ENCODE peak calls at places on chromosomes 7 and 10, in ten cellular contexts. Q, I, K, U, Z, A, H, G, T and B are unnamed samples.

GRCh38 chr7:42076870-42077269 is 160.1 kb downstream of the GLI3 start:
- DNase-seq in Q (no peak), I (no peak), K (no peak), U (no peak), Z (no peak), A (no peak), H (no peak), G (no peak), T (no peak), B (no peak)

GRCh38 chr7:119197872-119198527 is 973.5 kb downstream of the ANKRD7 start:
- DNase-seq in Q (peak), I (peak), K (peak), U (no peak), Z (peak), A (no peak), H (peak), G (peak), T (peak), B (peak)

GRCh38 chr10:23171232-23171876 is 20.8 kb upstream of the PTF1A start:
- DNase-seq in Q (peak), I (peak), K (peak), U (no peak), Z (peak), A (no peak), H (peak), G (peak), T (no peak), B (no peak)

GRCh38 chr7:69657331-69657730 is 59.1 kb downstream of the AUTS2 start:
- DNase-seq in Q (no peak), I (no peak), K (no peak), U (no peak), Z (no peak), A (no peak), H (no peak), G (no peak), T (no peak), B (no peak)

GRCh38 chr7:30521532-30521931 is 16.9 kb upstream of the GGCT start:
- DNase-seq in Q (peak), I (no peak), K (peak), U (peak), Z (peak), A (peak), H (no peak), G (no peak), T (no peak), B (no peak)

GRCh38 chr7:85130702-85131101 is 56.2 kb downstream of the SEMA3D start:
- DNase-seq in Q (no peak), I (no peak), K (no peak), U (no peak), Z (no peak), A (no peak), H (no peak), G (no peak), T (no peak), B (no peak)

GRCh38 chr7:151940048-151940845 is 16.0 kb upstream of the GALNTL5 start:
- DNase-seq in Q (peak), I (peak), K (peak), U (no peak), Z (peak), A (peak), H (no peak), G (peak), T (peak), B (peak)

GRCh38 chr7:17307969-17308648 is 9.7 kb downstream of the AHR start:
- DNase-seq in Q (no peak), I (no peak), K (no peak), U (no peak), Z (no peak), A (no peak), H (no peak), G (no peak), T (no peak), B (no peak)

GRCh38 chr10:125125951-125126735 is 34.2 kb downstream of the CTBP2 start:
- DNase-seq in Q (no peak), I (no peak), K (no peak), U (peak), Z (no peak), A (no peak), H (no peak), G (no peak), T (no peak), B (no peak)

GRCh38 chr10:97355571-97355975 is 21.0 kb upstream of the FRAT2 start:
- DNase-seq in Q (no peak), I (no peak), K (no peak), U (no peak), Z (peak), A (no peak), H (peak), G (peak), T (no peak), B (no peak)

DNA sequence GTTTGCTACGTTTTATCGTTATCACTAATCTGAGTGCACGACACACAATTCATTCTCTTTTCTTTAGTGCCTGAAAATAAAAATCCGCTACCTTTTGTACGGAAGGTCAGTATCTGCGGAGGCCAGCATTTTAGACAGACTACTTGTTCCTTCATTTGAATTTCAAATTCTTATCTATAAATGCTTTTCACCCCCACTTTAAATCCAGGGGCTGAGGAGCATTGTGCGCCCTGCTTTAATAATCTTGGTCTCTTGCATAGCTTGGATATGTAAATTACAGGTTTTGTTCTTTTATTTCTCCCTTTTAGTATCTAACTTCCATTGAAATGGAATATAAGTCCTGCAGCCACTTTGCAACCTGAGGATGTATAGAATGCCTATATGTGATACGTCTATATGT is 44.7 kb downstream of the NRP1 start:
- DNase-seq in Q (no peak), I (no peak), K (no peak), U (no peak), Z (no peak), A (no peak), H (no peak), G (no peak), T (no peak), B (no peak)
- H3K4me3 ChIP-seq in Q (no peak), I (no peak), K (no peak), U (no peak), Z (no peak), A (no peak), H (no peak), G (no peak), T (no peak), B (no peak)

GRCh38 chr10:35608317-35608672 is 3.2 kb downstream of the GJD4 start:
- DNase-seq in Q (no peak), I (no peak), K (no peak), U (no peak), Z (no peak), A (no peak), H (no peak), G (no peak), T (no peak), B (no peak)
- H3K4me3 ChIP-seq in Q (peak), I (peak), K (no peak), U (no peak), Z (peak), A (peak), H (no peak), G (peak), T (no peak), B (peak)

GRCh38 chr7:35250941-35251340 is 3.0 kb downstream of the TBX20 start:
- DNase-seq in Q (no peak), I (no peak), K (no peak), U (no peak), Z (no peak), A (no peak), H (no peak), G (no peak), T (no peak), B (no peak)

GRCh38 chr7:35250452-35250851 is 3.4 kb downstream of the TBX20 start:
- DNase-seq in Q (no peak), I (no peak), K (no peak), U (no peak), Z (no peak), A (no peak), H (no peak), G (no peak), T (no peak), B (no peak)

GRCh38 chr7:35249537-35249907 is 4.4 kb downstream of the TBX20 start:
- DNase-seq in Q (no peak), I (no peak), K (no peak), U (no peak), Z (no peak), A (no peak), H (no peak), G (no peak), T (no peak), B (peak)

GRCh38 chr7:35246819-35247218 is 7.1 kb downstream of the TBX20 start:
- DNase-seq in Q (no peak), I (no peak), K (no peak), U (no peak), Z (no peak), A (no peak), H (no peak), G (no peak), T (no peak), B (no peak)

DNA sequence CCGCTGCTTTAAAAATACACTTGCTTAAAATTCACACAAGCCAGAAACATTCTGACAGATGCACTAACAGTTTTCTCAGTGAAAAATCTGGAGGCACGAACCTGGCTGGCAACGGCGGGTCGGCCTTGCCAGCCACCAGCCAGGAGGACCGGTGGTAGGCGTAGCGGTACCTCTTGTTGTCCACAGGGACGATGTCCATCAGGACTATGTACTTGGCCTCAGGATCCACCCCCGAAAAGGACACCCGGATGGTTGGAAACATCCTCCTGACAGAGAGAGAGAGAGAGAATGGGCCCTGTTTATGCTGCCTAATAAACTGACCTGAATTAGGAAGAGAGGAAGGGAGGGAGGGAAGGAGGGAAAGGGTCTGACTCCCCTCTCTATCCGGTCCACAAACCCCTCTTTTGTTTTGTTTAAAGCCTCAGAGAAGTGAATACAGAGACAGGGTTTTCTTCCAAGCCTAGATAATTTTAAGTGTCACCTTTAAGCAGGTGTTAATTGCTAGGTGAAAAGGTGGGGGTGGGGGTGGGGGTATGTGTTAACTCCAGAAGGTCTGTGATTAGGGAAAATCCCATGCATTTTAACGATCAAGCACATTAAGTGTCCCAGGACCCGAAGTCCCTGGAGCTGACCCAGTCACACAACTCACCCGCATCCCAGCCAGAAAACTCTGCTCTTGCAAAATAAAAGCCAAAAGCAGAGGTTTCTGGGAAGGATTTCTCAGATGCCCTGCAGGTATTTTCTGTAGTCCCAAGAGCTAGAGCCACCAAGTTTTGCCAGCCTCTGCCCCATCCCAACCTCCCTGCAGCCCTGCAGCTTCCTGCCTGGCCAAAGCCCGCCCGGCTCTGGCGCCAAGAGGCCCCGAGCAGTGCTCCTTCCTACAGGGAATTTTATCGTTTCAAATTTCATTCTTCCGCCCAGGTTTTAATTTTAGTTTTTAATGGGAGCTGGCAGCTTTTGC is 5.0 kb downstream of the TBX20 start:
- DNase-seq in Q (no peak), I (no peak), K (no peak), U (no peak), Z (no peak), A (no peak), H (no peak), G (no peak), T (no peak), B (peak)
- H3K4me3 ChIP-seq in Q (no peak), I (no peak), K (no peak), U (no peak), Z (no peak), A (no peak), H (peak), G (no peak), T (no peak), B (peak)

GRCh38 chr10:8280946-8281345 is 226.5 kb downstream of the GATA3 start:
- DNase-seq in Q (no peak), I (no peak), K (no peak), U (no peak), Z (no peak), A (no peak), H (no peak), G (no peak), T (no peak), B (no peak)
- H3K4me3 ChIP-seq in Q (no peak), I (no peak), K (no peak), U (no peak), Z (no peak), A (no peak), H (no peak), G (no peak), T (no peak), B (no peak)

GRCh38 chr7:98203964-98204605 is 7.2 kb upstream of the BHLHA15 start:
- DNase-seq in Q (no peak), I (no peak), K (no peak), U (no peak), Z (no peak), A (no peak), H (no peak), G (no peak), T (no peak), B (no peak)
- H3K4me3 ChIP-seq in Q (no peak), I (no peak), K (no peak), U (no peak), Z (no peak), A (no peak), H (no peak), G (no peak), T (no peak), B (no peak)